ENCODE peak calls at places on chromosomes 11 and 22, in ten cellular contexts. K, X, R, O, J, P, M, Z, N and S are unnamed samples.

GRCh38 chr22:37892566-37893338 is 13.3 kb upstream of the MICALL1 start:
- DNase-seq in K (no peak), J (no peak), R (no peak), P (no peak), M (no peak), X (peak; percentile 64), N (no peak), O (no peak), Z (no peak), S (no peak)

GRCh38 chr22:26845016-26845728 is 187.8 kb downstream of the MIAT start:
- DNase-seq in R (no peak), P (no peak), Z (no peak), N (peak; percentile 92), X (no peak), O (no peak), M (no peak), J (no peak), K (no peak), S (no peak)

GRCh38 chr11:64146036-64146943 is 19.6 kb downstream of the MACROD1 start:
- DNase-seq in Z (peak; percentile 69), O (peak; percentile 73), X (peak; percentile 35), J (peak; percentile 65), P (peak; percentile 70), N (peak; percentile 66), M (peak; percentile 26), R (no peak), K (no peak), S (peak; percentile 66)

GRCh38 chr11:66850235-66850587 is 6.7 kb upstream of the LRFN4 start:
- DNase-seq in Z (no peak), P (no peak), M (no peak), X (no peak), J (no peak), N (no peak), R (no peak), O (no peak), K (no peak), S (no peak)

GRCh38 chr22:46079861-46080821 is 70.2 kb upstream of the PPARA start:
- DNase-seq in N (peak; percentile 94), Z (no peak), X (peak; percentile 71), O (no peak), M (no peak), P (no peak), J (no peak), R (peak; percentile 94), K (no peak), S (peak; percentile 64)

GRCh38 chr22:37401401-37401859 is 25.8 kb downstream of the ELFN2 start:
- DNase-seq in Z (no peak), R (peak; percentile 93), J (no peak), N (no peak), O (no peak), M (no peak), K (no peak), X (peak; percentile 73), P (no peak), S (no peak)

GRCh38 chr11:3635641-3636375 is 6.0 kb downstream of the ART5 start:
- DNase-seq in Z (no peak), J (no peak), X (no peak), N (no peak), M (no peak), R (no peak), O (no peak), K (no peak), P (no peak), S (no peak)

GRCh38 chr11:12111482-12112149 is 1.2 kb downstream of the MICAL2 start:
- DNase-seq in N (no peak), P (no peak), K (no peak), Z (no peak), O (no peak), X (no peak), M (no peak), R (no peak), J (no peak), S (no peak)

GRCh38 chr11:65646921-65647701 is 9.2 kb downstream of the SIPA1 start:
- DNase-seq in R (peak; percentile 88), Z (no peak), M (no peak), K (no peak), O (no peak), X (peak; percentile 30), P (no peak), J (no peak), N (peak; percentile 57), S (peak; percentile 62)

GRCh38 chr11:96155627-96156378 is 187.2 kb downstream of the MAML2 start:
- DNase-seq in P (peak; percentile 44), Z (no peak), K (no peak), O (no peak), N (peak; percentile 95), X (peak; percentile 94), R (peak; percentile 95), J (no peak), M (peak; percentile 94), S (peak; percentile 97)

DNA sequence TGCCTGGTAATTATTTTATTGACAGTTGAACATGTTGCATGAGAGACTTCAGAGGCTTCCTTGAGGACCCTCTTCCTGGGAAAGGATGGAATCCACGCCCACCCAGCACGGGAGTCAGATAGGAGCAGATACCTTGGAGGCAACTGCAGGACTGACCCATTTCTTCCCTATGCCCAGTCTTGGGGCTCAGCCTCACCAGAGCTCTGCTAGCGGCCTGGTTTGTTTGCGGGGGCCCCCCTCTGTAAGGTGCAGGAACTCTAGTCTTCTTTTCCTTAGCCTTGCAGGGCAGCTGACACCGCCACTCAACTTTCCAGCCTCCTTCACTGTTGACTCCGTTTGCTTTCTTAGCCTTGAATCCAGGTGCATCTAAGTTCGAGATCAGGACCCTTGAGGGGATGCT is 1032.8 kb downstream of the BRD1 start:
- DNase-seq in J (no peak), R (no peak), P (no peak), M (no peak), K (no peak), Z (no peak), N (no peak), O (no peak), X (no peak), S (no peak)
- TF ChIP-seq CTCF in J (no peak), R (no peak), P (no peak), M (no peak), K (no peak), Z (no peak), N (no peak), O (no peak), X (no peak), S (no peak)

DNA sequence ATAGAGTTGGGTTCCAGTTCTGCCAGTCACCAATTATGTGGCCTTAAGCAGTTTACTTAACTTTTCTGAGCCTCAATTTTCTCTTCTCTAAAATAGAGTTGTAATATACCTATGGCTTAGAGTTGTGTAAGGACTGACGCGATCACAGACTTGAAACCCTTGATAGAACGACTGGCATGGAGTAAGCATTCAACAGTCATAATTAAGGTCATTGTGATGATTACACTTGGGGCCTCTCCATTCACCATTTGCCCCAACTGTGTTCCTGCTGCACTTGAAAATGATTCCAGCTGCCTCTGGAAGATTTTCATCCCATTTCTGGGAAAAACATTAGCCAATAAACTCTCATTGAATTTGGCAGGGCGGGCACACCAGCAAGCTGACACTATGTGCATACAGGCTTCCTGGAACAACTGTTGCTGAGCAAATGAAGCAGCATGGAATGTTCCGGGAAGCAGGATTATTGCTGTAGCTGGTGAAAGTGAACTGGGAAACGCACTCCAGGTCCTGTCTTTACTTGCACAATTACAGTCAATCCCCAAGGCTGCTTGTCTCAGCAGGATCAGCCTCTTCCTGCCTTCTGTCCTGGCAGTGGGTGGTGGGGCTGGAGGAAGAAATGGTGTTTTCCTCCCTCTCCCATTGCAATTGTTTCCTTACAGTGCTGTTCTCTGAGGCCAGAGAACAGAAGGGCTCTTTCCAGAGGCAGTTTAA is 19.6 kb downstream of the CD44 start:
- DNase-seq in J (no peak), X (peak; percentile 72), Z (no peak), M (peak; percentile 96), N (no peak), R (peak; percentile 75), P (no peak), O (no peak), K (no peak), S (peak; percentile 95)
- H3K4me3 ChIP-seq in J (no peak overlapping the region), X (no peak overlapping the region), Z (no peak overlapping the region), M (no peak overlapping the region), N (no peak overlapping the region), R (no peak overlapping the region), P (no peak overlapping the region), O (no peak overlapping the region), K (no peak overlapping the region), S (peak overlapping the region; percentile 18)

GRCh38 chr11:84899740-84900139 is 727.4 kb downstream of the DLG2 start:
- DNase-seq in M (no peak), R (no peak), N (peak; percentile 33), X (no peak), Z (no peak), O (peak; percentile 3), J (no peak), K (no peak), P (no peak), S (no peak)
- TF ChIP-seq CTCF in M (no peak), R (no peak), N (peak; percentile 33), X (peak; percentile 6), Z (no peak), O (peak; percentile 56), J (no peak), K (no peak), P (no peak), S (peak; percentile 25)

DNA sequence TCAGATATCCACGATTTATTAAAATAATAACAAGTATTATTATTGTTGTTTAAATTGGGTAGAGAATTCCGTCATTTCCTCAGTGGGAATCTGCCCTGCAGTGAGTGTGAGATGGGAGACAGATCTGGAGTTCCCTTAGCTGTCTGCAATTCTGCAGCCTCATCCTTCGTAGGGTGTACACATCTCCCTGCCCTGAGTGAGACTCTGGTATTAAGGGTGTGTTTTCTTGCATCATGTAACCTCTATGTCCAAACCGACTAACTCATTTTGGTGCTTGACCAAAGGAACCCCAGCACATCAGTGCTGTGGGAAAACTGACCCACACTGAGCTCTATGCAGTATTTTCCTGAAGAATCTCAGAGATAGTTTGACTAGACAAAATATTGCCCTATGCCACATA is 157.6 kb downstream of the LDLRAD3 start:
- DNase-seq in K (no peak), J (no peak), P (no peak), M (no peak), Z (no peak), R (no peak), O (no peak), X (no peak), N (no peak), S (no peak)
- H3K4me3 ChIP-seq in K (no peak overlapping the region), J (no peak overlapping the region), P (no peak overlapping the region), M (no peak overlapping the region), Z (no peak overlapping the region), R (no peak overlapping the region), O (no peak overlapping the region), X (no peak overlapping the region), N (no peak overlapping the region), S (no peak overlapping the region)